ENCODE peak calls at places on chromosomes 7 and 10, in four cellular contexts. One of them, this sample, is unnamed.

GRCh38 chr10:95694665-95695064 is 938 bp upstream of the TCTN3 start:
- DNase-seq in HCT116: no peak
- DNase-seq in K562: no peak
- DNase-seq in H1: no peak
- DNase-seq in this sample: no peak

GRCh38 chr7:33757563-33758165 is 147.7 kb upstream of the BMPER start:
- DNase-seq in HCT116: no peak
- DNase-seq in K562: peak
- DNase-seq in H1: no peak
- DNase-seq in this sample: peak

GRCh38 chr10:113872139-113873030 is 17.9 kb downstream of the NHLRC2 start:
- DNase-seq in H1: no peak
- DNase-seq in HCT116: no peak
- DNase-seq in K562: no peak
- DNase-seq in this sample: no peak

GRCh38 chr7:100879685-100880261 is 4.9 kb downstream of the SRRT start:
- DNase-seq in HCT116: no peak
- DNase-seq in K562: no peak
- DNase-seq in H1: no peak
- DNase-seq in this sample: no peak

GRCh38 chr10:44967596-44967995 is 8.0 kb downstream of the RASSF4 start:
- DNase-seq in HCT116: no peak
- DNase-seq in K562: no peak
- DNase-seq in H1: no peak
- DNase-seq in this sample: no peak

GRCh38 chr10:61989995-61990760 is 88.7 kb downstream of the ARID5B start:
- DNase-seq in HCT116: no peak
- DNase-seq in H1: no peak
- DNase-seq in K562: no peak
- DNase-seq in this sample: no peak

GRCh38 chr7:131012477-131013031 is 278.5 kb upstream of the KLF14 start:
- DNase-seq in K562: peak
- DNase-seq in H1: no peak
- DNase-seq in HCT116: no peak
- DNase-seq in this sample: no peak

GRCh38 chr7:155348806-155349205 is 51.1 kb downstream of the INSIG1 start:
- DNase-seq in H1: no peak
- DNase-seq in K562: no peak
- DNase-seq in HCT116: no peak
- DNase-seq in this sample: no peak

GRCh38 chr10:92419740-92420553 is 129.0 kb downstream of the MARCHF5 start:
- DNase-seq in HCT116: no peak
- DNase-seq in H1: peak
- DNase-seq in K562: no peak
- DNase-seq in this sample: no peak

GRCh38 chr10:123847686-123848432 is 43.7 kb downstream of the CPXM2 start:
- DNase-seq in H1: no peak
- DNase-seq in K562: no peak
- DNase-seq in HCT116: no peak
- DNase-seq in this sample: no peak

GRCh38 chr7:70614237-70614984 is 517.5 kb upstream of the GALNT17 start:
- DNase-seq in HCT116: no peak
- DNase-seq in K562: no peak
- DNase-seq in H1: peak
- DNase-seq in this sample: no peak

GRCh38 chr10:3704565-3705360 is 80.2 kb downstream of the KLF6 start:
- DNase-seq in H1: no peak
- DNase-seq in K562: peak
- DNase-seq in HCT116: no peak
- DNase-seq in this sample: no peak
- TF ChIP-seq SIN3A in H1: no peak
- TF ChIP-seq SIN3A in K562: no peak
- TF ChIP-seq SIN3A in HCT116: no peak
- TF ChIP-seq SIN3A in this sample: no peak

DNA sequence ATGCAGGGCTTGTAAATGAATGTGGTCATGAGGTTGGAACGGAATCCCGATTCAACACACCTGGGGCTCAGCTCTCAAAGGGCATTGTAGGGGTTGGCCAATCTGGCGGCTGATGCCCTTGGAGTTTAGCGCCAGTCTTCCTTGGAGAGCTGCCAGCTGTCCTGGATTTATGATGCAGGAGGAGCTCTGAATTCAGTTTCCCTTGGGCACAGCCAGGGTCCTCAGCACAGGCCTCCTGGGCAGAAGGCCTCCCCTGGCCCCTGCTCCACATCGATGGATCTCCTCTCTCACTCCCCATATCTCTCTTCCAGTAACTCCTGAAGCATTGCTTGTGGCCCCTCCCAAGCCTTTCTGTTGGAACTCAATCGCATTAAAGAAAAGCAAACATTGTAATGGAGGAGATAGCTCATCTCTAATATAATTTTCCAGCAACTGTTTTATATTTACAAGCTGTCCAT is 985 bp upstream of the CYTH3 start:
- DNase-seq in H1: no peak
- DNase-seq in K562: no peak
- DNase-seq in HCT116: no peak
- DNase-seq in this sample: no peak
- TF ChIP-seq SIN3A in H1: no peak
- TF ChIP-seq SIN3A in K562: no peak
- TF ChIP-seq SIN3A in HCT116: no peak
- TF ChIP-seq SIN3A in this sample: no peak

GRCh38 chr7:115410972-115411686 is 489.2 kb downstream of the MDFIC start:
- DNase-seq in K562: no peak
- DNase-seq in HCT116: no peak
- DNase-seq in H1: no peak
- DNase-seq in this sample: no peak
- TF ChIP-seq SIN3A in K562: no peak
- TF ChIP-seq SIN3A in HCT116: no peak
- TF ChIP-seq SIN3A in H1: no peak
- TF ChIP-seq SIN3A in this sample: no peak

GRCh38 chr7:30552330-30552729 is 42.3 kb upstream of the GARS1 start:
- DNase-seq in H1: no peak
- DNase-seq in HCT116: no peak
- DNase-seq in K562: no peak
- DNase-seq in this sample: no peak

GRCh38 chr7:30546596-30546995 is 42.0 kb upstream of the GGCT start:
- DNase-seq in H1: no peak
- DNase-seq in K562: no peak
- DNase-seq in HCT116: no peak
- DNase-seq in this sample: no peak

GRCh38 chr7:30553141-30553540 is 41.5 kb upstream of the GARS1 start:
- DNase-seq in HCT116: no peak
- DNase-seq in H1: no peak
- DNase-seq in K562: no peak
- DNase-seq in this sample: no peak

GRCh38 chr7:30549933-30550493 is 44.7 kb upstream of the GARS1 start:
- DNase-seq in H1: no peak
- DNase-seq in K562: peak
- DNase-seq in HCT116: no peak
- DNase-seq in this sample: no peak

DNA sequence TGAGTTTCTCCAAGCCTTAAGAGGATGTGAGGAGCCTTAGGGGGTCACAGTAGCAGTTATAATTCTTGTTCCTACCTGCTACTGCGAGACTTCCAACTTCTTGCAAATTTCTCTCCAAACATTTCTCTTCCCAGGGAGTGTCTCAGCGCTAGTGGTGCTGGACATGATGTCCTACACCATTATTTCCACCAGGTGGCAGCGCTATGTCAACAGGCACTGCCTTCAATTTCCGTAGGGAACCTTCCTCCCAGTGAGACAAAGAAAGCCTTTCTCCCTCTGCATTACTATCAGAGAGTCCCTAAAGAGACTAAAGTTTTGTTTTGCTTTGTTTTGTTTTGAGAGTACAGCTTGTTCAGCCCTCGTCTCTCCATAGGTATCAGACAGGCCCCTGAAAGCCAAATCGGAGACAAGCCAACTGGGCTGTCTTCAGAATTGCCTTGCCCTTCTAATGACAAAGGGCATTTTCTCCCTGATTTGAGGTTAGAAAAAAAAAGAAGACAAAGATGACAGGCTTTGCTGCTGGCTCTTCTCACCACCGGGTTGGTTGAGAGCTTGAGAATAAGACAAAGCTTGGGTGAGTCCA is 44.2 kb upstream of the GGCT start:
- DNase-seq in K562: peak
- DNase-seq in HCT116: peak
- DNase-seq in H1: peak
- DNase-seq in this sample: peak
- TF ChIP-seq SIN3A in K562: no peak
- TF ChIP-seq SIN3A in HCT116: no peak
- TF ChIP-seq SIN3A in H1: no peak
- TF ChIP-seq SIN3A in this sample: no peak

DNA sequence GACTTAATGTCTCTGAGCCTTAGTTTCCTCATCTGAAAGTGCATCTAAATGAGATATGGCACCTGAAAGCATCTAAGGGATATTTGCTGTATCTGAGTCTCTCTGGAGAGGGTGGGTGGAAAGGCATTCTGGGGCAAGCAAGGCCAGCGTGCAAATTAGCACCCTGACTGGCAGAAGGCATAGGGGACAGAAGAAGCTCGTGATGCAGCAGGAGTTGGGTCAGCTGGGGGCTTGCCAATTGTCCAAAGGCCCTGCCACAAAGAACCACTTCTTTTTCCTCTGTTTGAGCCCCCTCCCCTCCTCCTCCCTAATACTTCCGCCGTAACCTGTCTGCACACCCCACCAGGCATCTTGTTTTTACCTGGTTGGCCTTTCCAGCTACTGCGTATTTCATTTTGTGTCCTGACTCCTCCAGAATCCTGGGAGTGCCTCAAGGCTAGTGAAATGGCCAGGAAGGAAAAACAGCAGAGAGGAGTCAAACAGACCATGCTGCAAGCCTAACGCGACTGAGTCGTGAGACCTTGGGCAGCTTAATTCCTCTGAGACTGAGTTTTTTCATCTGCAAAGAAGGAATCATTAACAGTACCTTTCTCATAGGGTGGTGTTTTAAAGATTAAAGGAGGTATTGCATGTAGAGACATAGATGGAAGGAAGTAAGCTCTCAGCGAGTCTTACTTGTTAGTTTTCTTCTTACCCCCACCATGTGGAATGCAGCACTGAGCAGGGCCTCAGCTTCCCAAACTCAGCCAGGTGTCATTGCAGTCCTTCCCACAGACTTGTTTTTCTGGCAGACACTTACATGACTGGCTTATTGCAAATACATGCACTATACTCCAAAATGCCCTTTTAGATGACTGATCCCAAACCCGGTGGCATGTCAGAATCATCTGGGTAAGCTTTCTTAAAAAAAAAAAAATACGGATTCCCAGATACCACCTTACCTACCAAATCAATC is 49.1 kb upstream of the MXI1 start:
- DNase-seq in H1: peak
- DNase-seq in HCT116: no peak
- DNase-seq in K562: no peak
- DNase-seq in this sample: no peak
- TF ChIP-seq SIN3A in H1: no peak
- TF ChIP-seq SIN3A in HCT116: no peak
- TF ChIP-seq SIN3A in K562: no peak
- TF ChIP-seq SIN3A in this sample: no peak

DNA sequence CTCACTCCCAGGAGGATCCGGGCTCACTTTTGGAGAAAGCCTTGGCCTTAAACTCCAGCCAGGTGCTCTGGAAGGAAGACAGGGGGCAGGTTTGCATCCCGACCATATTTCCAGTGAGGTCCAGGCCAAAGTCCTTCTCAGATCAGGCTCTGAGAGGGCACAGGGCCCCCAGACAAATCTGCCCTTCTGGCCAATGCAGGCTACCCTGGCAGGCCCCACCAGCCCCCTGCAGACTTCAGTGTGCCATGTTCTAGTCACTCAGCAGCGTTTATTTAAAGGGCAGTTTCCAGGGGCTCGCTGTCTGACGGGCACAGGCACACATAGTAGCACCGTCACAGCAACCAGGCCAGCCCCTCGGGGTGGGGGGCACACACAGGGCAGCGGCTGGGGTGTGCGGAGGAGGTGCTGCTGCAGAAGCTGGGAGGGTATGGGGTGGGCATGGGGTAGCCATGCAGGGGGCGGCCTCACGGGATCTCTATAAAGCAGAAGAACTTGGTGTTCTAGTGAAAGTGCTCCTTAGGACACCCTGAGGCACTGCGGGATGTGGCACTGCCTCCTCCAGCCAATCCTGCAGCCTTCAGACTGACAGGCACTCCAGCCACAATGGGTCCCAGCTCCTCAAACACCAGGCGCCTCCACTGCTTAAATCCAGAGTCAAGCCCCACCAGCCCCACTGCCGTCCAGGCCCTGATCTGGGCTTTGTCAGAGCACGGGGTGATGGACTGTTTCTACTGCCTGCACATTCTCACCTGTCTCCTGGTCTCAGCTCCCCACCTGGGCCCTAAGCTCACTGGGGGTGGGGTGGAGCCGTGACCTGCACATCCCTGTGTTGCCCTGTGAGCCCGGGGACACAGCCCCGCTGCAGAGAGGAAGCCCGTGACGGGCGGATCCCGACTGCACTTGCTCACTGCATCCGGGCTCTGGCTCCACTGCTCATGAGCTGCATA is 9.6 kb upstream of the PYROXD2 start:
- DNase-seq in HCT116: no peak
- DNase-seq in K562: no peak
- DNase-seq in H1: no peak
- DNase-seq in this sample: no peak
- TF ChIP-seq SIN3A in HCT116: no peak
- TF ChIP-seq SIN3A in K562: no peak
- TF ChIP-seq SIN3A in H1: no peak
- TF ChIP-seq SIN3A in this sample: no peak

GRCh38 chr10:80529604-80530003 is 8.1 kb upstream of the SH2D4B start:
- DNase-seq in HCT116: no peak
- DNase-seq in K562: no peak
- DNase-seq in H1: no peak
- DNase-seq in this sample: no peak

GRCh38 chr10:80528185-80528700 is 9.5 kb upstream of the SH2D4B start:
- DNase-seq in H1: no peak
- DNase-seq in HCT116: no peak
- DNase-seq in K562: no peak
- DNase-seq in this sample: no peak

GRCh38 chr10:80528901-80529300 is 8.8 kb upstream of the SH2D4B start:
- DNase-seq in H1: no peak
- DNase-seq in K562: no peak
- DNase-seq in HCT116: no peak
- DNase-seq in this sample: no peak

GRCh38 chr10:80530816-80531215 is 6.9 kb upstream of the SH2D4B start:
- DNase-seq in H1: no peak
- DNase-seq in HCT116: no peak
- DNase-seq in K562: no peak
- DNase-seq in this sample: no peak

DNA sequence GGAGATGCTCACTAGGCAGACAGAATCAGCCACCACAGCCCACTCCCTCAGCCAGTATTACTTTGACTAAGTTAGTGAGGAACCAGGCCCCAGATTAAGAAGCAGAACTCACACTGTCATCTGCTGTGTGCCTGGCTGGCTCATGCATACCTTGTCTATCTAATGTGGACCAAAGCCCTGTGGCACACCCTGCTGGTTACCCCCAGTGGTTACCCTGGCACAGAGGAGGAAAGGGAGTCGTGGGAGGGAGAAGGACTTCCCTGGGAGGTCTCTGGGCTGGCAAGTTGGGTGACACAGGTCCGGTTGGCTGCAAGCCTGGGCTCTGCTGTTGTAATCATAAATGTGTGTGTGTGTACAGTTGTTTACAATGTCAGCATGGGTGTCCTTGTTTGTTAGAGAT is 7.5 kb upstream of the SH2D4B start:
- DNase-seq in H1: no peak
- DNase-seq in HCT116: peak
- DNase-seq in K562: no peak
- DNase-seq in this sample: no peak
- TF ChIP-seq SIN3A in H1: no peak
- TF ChIP-seq SIN3A in HCT116: no peak
- TF ChIP-seq SIN3A in K562: no peak
- TF ChIP-seq SIN3A in this sample: no peak

This sample was measured in Panc1.